ENCODE peak calls at places on chromosome 6, in six cellular contexts. O is prostate gland, D is endothelial cell of umbilical vein, S is sigmoid colon, V is stomach, K is spleen. C is an unnamed sample.

GRCh38 chr6:140897349-140897748 is 1235.4 kb upstream of the GJE1 start:
- DNase-seq in K (no peak), D (no peak), O (no peak), S (no peak), V (no peak), C (no peak)

GRCh38 chr6:35500782-35501181 is 3.9 kb upstream of the TEAD3 start:
- DNase-seq in K (no peak), D (no peak), O (peak; percentile 40), S (no peak), V (no peak), C (no peak)

GRCh38 chr6:132414761-132415160 is 13.5 kb upstream of the MOXD1 start:
- DNase-seq in O (no peak), S (no peak), K (no peak), V (no peak), D (no peak), C (no peak)

GRCh38 chr6:24205020-24205492 is 79.0 kb downstream of the NRSN1 start:
- DNase-seq in K (no peak), V (no peak), O (no peak), D (peak; percentile 65), S (no peak), C (peak; percentile 4)

GRCh38 chr6:79431469-79431868 is 105.8 kb downstream of the LCA5 start:
- DNase-seq in D (no peak), S (no peak), O (peak; percentile 17), V (no peak), K (no peak), C (no peak)

GRCh38 chr6:70843328-70843918 is 113.4 kb downstream of the B3GAT2 start:
- DNase-seq in O (no peak), V (no peak), S (no peak), K (no peak), D (no peak), C (no peak)

GRCh38 chr6:3427740-3428085 is 29.1 kb downstream of the SLC22A23 start:
- DNase-seq in K (no peak), O (peak; percentile 31), V (peak; percentile 67), D (peak; percentile 36), S (no peak), C (no peak)

GRCh38 chr6:122712093-122712863 is 67.2 kb upstream of the FABP7 start:
- DNase-seq in K (no peak), D (peak; percentile 35), O (no peak), V (no peak), S (no peak), C (no peak)

GRCh38 chr6:5337573-5337972 is 76.3 kb downstream of the FARS2 start:
- DNase-seq in O (no peak), S (no peak), D (peak; percentile 80), V (no peak), K (no peak), C (no peak)

GRCh38 chr6:4914412-4915159 is 89.3 kb downstream of the RPP40 start:
- DNase-seq in V (no peak), O (no peak), S (no peak), D (no peak), K (no peak), C (no peak)

GRCh38 chr6:40171343-40171742 is 237.1 kb upstream of the MOCS1 start:
- DNase-seq in V (no peak), S (no peak), D (no peak), O (no peak), K (no peak), C (no peak)

GRCh38 chr6:111711989-111712388 is 106.3 kb upstream of the TRAF3IP2 start:
- DNase-seq in D (no peak), K (no peak), O (no peak), V (no peak), S (no peak), C (no peak)

GRCh38 chr6:42790549-42791181 is 8.8 kb downstream of the BICRAL start:
- DNase-seq in K (no peak), S (no peak), D (no peak), O (no peak), V (no peak), C (no peak)

GRCh38 chr6:127206531-127207065 is 60.1 kb upstream of the RNF146 start:
- DNase-seq in V (no peak), K (no peak), O (no peak), D (peak; percentile 44), S (no peak), C (no peak)

GRCh38 chr6:72464246-72464645 is 157.6 kb upstream of the KCNQ5 start:
- DNase-seq in K (no peak), V (no peak), S (no peak), O (no peak), D (no peak), C (no peak)

GRCh38 chr6:32086661-32087573 is 22.2 kb downstream of the TNXB start:
- DNase-seq in D (no peak), V (peak; percentile 32), O (no peak), K (no peak), S (no peak), C (peak; percentile 72)

GRCh38 chr6:43428112-43428570 is 800 bp downstream of the ABCC10 start:
- DNase-seq in V (no peak), S (no peak), K (no peak), O (no peak), D (no peak), C (no peak)

GRCh38 chr6:42404494-42404893 is 47.2 kb downstream of the TRERF1 start:
- DNase-seq in V (peak; percentile 45), O (no peak), S (no peak), K (no peak), D (peak; percentile 17), C (no peak)

GRCh38 chr6:165819394-165819793 is 156.4 kb upstream of the PDE10A start:
- DNase-seq in S (no peak), K (no peak), O (no peak), D (no peak), V (no peak), C (no peak)

GRCh38 chr6:5135783-5136376 is 50.7 kb downstream of the PPP1R3G start:
- DNase-seq in K (no peak), D (peak; percentile 55), O (no peak), S (no peak), V (no peak), C (no peak)

GRCh38 chr6:170152111-170152926 is 138.6 kb downstream of the DLL1 start:
- DNase-seq in O (peak; percentile 59), K (peak; percentile 74), S (no peak), V (peak; percentile 80), D (peak; percentile 21), C (no peak)

GRCh38 chr6:154605207-154605877 is 94.9 kb upstream of the CNKSR3 start:
- DNase-seq in V (no peak), S (no peak), D (no peak), O (no peak), K (no peak), C (no peak)

GRCh38 chr6:71211799-71212198 is 76.8 kb upstream of the OGFRL1 start:
- DNase-seq in S (no peak), K (no peak), V (no peak), D (no peak), O (no peak), C (no peak)

GRCh38 chr6:142716097-142716496 is 228.9 kb downstream of the HIVEP2 start:
- DNase-seq in O (no peak), S (no peak), V (no peak), D (no peak), K (no peak), C (no peak)

GRCh38 chr6:34491091-34491430 is 25.2 kb downstream of the PACSIN1 start:
- DNase-seq in V (no peak), O (no peak), D (no peak), K (peak; percentile 41), S (no peak), C (no peak)

DNA sequence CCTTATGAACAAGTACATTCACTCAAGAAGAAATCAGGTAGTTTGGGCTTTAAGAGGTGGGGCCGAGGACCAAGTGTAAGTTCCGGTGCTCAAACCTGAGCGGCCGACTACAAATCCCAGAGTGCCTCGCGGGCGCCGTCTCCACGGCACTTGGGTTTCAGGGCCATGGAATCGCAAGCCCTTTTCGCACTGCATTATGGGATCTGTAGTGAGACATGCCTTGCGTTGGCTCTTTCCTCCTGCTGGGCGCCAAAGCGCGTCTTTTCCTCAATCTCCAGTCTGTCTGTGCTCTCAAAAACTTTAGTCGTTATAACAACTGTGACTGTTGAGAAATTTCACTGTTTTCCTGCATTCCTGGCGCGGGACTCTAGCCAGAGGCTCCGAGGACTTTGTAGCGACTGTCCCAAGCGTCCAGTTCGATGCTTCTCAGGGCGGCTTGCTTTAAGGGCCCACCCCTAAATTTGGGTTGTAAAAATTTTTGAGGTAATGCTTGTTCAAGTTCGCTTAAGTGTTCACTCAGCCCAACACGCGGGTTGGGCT is 408 bp upstream of the FBXO9 start:
- DNase-seq in S (peak; percentile 98), D (peak; percentile 98), V (peak; percentile 97), K (peak; percentile 99), O (peak; percentile 99), C (peak; percentile 78)
- TF ChIP-seq POLR2AphosphoS5 in S (peak; percentile 85), D (no peak), V (peak; percentile 62), K (peak; percentile 4), O (peak; percentile 95), C (no peak)

DNA sequence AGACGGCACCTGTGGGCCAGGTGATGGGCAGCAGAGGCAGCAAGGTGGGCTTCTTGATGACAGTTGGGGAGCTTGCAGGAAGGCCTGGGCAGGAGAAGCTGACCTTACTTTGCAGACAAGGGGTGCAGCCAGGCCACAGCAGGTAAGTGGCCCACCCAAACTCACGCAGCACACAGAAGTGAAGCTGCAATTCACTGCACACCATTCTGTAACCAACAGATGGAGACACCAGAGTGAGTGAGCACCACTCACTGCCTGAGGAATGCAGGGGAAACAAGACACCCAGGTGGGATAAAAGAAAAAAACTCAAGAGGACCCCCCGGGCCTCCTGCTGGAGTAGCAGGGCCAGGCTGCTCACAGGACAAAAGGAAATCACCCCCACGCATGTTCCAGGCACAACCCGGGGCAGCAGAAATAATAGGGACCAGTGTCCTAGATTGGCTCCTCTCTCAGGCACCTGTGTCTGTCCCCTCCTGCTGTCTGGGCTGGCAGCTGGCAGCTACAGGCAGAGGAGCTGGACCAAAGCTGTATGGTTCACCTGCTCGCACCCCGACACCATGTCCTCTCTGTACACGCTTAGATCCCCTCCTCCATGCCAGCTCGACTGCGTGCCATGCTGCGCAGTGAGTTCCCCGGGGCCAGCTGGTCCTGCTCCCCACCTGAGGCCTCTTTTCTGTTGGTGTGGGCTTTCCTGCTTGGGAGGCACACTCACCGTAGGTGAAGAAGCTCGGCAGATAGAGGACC is 4.9 kb downstream of the MTCH1 start:
- DNase-seq in V (no peak), O (no peak), S (no peak), D (no peak), K (no peak), C (no peak)
- TF ChIP-seq POLR2A in V (no peak), O (no peak), S (no peak), D (no peak), K (no peak), C (peak; percentile 14)

GRCh38 chr6:137933696-137934095 is 66.6 kb downstream of the TNFAIP3 start:
- DNase-seq in V (no peak), D (no peak), O (no peak), S (peak; percentile 82), K (no peak), C (no peak)
- TF ChIP-seq POLR2AphosphoS5 in V (no peak), D (no peak), O (no peak), S (no peak), K (no peak), C (no peak)

GRCh38 chr6:159557046-159557445 is 136.0 kb downstream of the SOD2 start:
- DNase-seq in O (no peak), K (no peak), S (peak; percentile 78), V (no peak), D (no peak), C (no peak)

DNA sequence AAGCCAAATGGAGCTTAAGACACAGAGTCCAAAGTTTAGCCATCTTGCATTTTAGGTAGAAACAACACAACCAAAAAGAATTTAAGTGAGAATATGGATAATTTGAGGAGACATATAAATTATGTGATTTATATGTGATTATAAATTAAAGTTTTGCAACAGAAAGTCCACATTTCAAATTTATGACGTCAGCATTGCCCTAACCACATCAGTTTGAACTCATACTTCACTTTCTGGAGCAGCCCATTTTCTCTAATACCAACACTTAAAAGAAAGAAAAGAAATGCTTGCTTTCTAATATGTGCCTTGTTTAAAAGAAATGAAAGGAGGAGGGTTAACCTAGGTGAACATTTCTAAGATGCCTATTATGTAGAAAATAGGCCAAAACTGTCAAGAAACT is 138.0 kb downstream of the SOD2 start:
- DNase-seq in D (no peak), V (no peak), S (no peak), O (no peak), K (no peak), C (no peak)
- TF ChIP-seq POLR2A in D (no peak), V (no peak), S (no peak), O (no peak), K (no peak), C (no peak)

C was measured in GM12891.